ENCODE peak calls at places on chromosomes 4 and X, in nine cellular contexts. B is stimulated activated CD4-positive, alpha-beta T cell treated with anti-CD3 and anti-CD28 coated beads, Interleukin-4, amount 100 ng/mL, for 48 hours; C is fibroblast of lung; D is immature natural killer cell; Z is activated CD4-positive, alpha-beta memory T cell treated with anti-CD3 and anti-CD28 coated beads for 36 hours; T is colonic mucosa; K is effector memory CD8-positive, alpha-beta T cell; N is choroid plexus epithelial cell; F is cardiac muscle cell. O is an unnamed sample.

GRCh38 chr4:3851211-3851610 is 85.0 kb downstream of the ADRA2C start:
- DNase-seq in B (no peak), C (no peak), D (no peak), Z (no peak), T (no peak), K (no peak), N (no peak), F (no peak), O (no peak)

GRCh38 chr4:168907119-168907698 is 102.8 kb downstream of the CBR4 start:
- DNase-seq in B (no peak), C (peak), D (peak), Z (no peak), T (no peak), K (no peak), N (no peak), F (no peak), O (no peak)

GRCh38 chr4:173237722-173238121 is 69.1 kb downstream of the GALNT7 start:
- DNase-seq in B (no peak), C (no peak), D (no peak), Z (no peak), T (no peak), K (no peak), N (no peak), F (no peak), O (no peak)

GRCh38 chr4:59583845-59584568 is 1616.1 kb upstream of the ADGRL3 start:
- DNase-seq in B (no peak), C (no peak), D (no peak), Z (no peak), T (no peak), K (no peak), N (no peak), F (no peak), O (no peak)

GRCh38 chrX:115553171-115553570 is 7.8 kb upstream of the PLS3 start:
- DNase-seq in B (no peak), C (no peak), D (no peak), Z (no peak), T (no peak), K (no peak), N (no peak), F (no peak), O (no peak)

GRCh38 chr4:1673671-1674070 is 10.4 kb downstream of the FAM53A start:
- DNase-seq in B (no peak), C (no peak), D (no peak), Z (no peak), T (no peak), K (no peak), N (no peak), F (no peak), O (no peak)

GRCh38 chr4:151045907-151046306 is 30.8 kb upstream of the LRBA start:
- DNase-seq in B (no peak), C (no peak), D (no peak), Z (no peak), T (peak), K (no peak), N (no peak), F (peak), O (no peak)

GRCh38 chrX:29478336-29479069 is 736.9 kb upstream of the MAGEB2 start:
- DNase-seq in B (no peak), C (peak), D (no peak), Z (no peak), T (peak), K (no peak), N (peak), F (peak), O (no peak)

GRCh38 chr4:125517831-125518230 is 203.1 kb downstream of the FAT4 start:
- DNase-seq in B (no peak), C (no peak), D (no peak), Z (no peak), T (no peak), K (no peak), N (peak), F (no peak), O (no peak)

GRCh38 chrX:100410083-100410590 is at the start of gene PCDH19:
- DNase-seq in B (no peak), C (peak), D (no peak), Z (peak), T (peak), K (no peak), N (peak), F (peak), O (peak)

GRCh38 chr4:30808266-30808665 is 88.1 kb downstream of the PCDH7 start:
- DNase-seq in B (no peak), C (peak), D (no peak), Z (no peak), T (no peak), K (no peak), N (peak), F (no peak), O (no peak)

GRCh38 chr4:142350886-142351285 is 495.2 kb downstream of the INPP4B start:
- DNase-seq in B (no peak), C (peak), D (no peak), Z (no peak), T (peak), K (no peak), N (peak), F (no peak), O (no peak)

GRCh38 chr4:70903282-70903603 is 1.1 kb downstream of the MOB1B start:
- DNase-seq in B (no peak), C (no peak), D (no peak), Z (no peak), T (peak), K (no peak), N (no peak), F (peak), O (no peak)

GRCh38 chr4:23882976-23883531 is 6.8 kb downstream of the PPARGC1A start:
- DNase-seq in B (no peak), C (no peak), D (no peak), Z (no peak), T (no peak), K (no peak), N (peak), F (no peak), O (no peak)

GRCh38 chr4:176436500-176436973 is 116.8 kb downstream of the SPCS3 start:
- DNase-seq in B (no peak), C (peak), D (no peak), Z (no peak), T (no peak), K (no peak), N (peak), F (no peak), O (no peak)

GRCh38 chr4:102725229-102725628 is 35.5 kb downstream of the MANBA start:
- DNase-seq in B (no peak), C (no peak), D (no peak), Z (no peak), T (no peak), K (no peak), N (no peak), F (no peak), O (no peak)

GRCh38 chrX:112819013-112819635 is 21.5 kb downstream of the AMOT start:
- DNase-seq in B (no peak), C (peak), D (no peak), Z (no peak), T (no peak), K (no peak), N (peak), F (no peak), O (no peak)

GRCh38 chr4:52244773-52245360 is 193.8 kb downstream of the SPATA18 start:
- DNase-seq in B (no peak), C (no peak), D (no peak), Z (no peak), T (no peak), K (no peak), N (no peak), F (no peak), O (no peak)

GRCh38 chr4:4788573-4788972 is 70.9 kb upstream of the MSX1 start:
- DNase-seq in B (no peak), C (no peak), D (no peak), Z (no peak), T (no peak), K (no peak), N (no peak), F (no peak), O (no peak)

GRCh38 chr4:33661636-33662035 is 2582.7 kb downstream of the ARAP2 start:
- DNase-seq in B (no peak), C (no peak), D (no peak), Z (no peak), T (no peak), K (no peak), N (no peak), F (no peak), O (no peak)

GRCh38 chr4:99979872-99980271 is 29.8 kb upstream of the H2AZ1 start:
- DNase-seq in B (no peak), C (peak), D (no peak), Z (no peak), T (no peak), K (no peak), N (peak), F (no peak), O (no peak)

GRCh38 chr4:1378559-1379231 is 27.5 kb downstream of the NKX1-1 start:
- DNase-seq in B (no peak), C (no peak), D (no peak), Z (no peak), T (no peak), K (no peak), N (no peak), F (no peak), O (no peak)

O was measured in prostate gland.